ENCODE peak calls at places on chromosome 16, in four cellular contexts. P is hepatocyte, N is neural progenitor cell, A is PC-3. Y is an unnamed sample.

GRCh38 chr16:15879255-15879804 is 9.1 kb downstream of the CEP20 start:
- DNase-seq in P (no peak), N (no peak), A (peak), Y (no peak)

GRCh38 chr16:47858333-47859067 is 297.3 kb downstream of the ABCC12 start:
- DNase-seq in P (no peak), N (no peak), A (no peak), Y (no peak)

GRCh38 chr16:15507299-15507958 is 73.0 kb downstream of the BMERB1 start:
- DNase-seq in P (no peak), N (no peak), A (no peak), Y (no peak)

GRCh38 chr16:49497466-49497865 is 123.9 kb downstream of the C16orf78 start:
- DNase-seq in P (no peak), N (no peak), A (no peak), Y (no peak)

GRCh38 chr16:21611178-21611545 is 11.8 kb downstream of the METTL9 start:
- DNase-seq in P (no peak), N (no peak), A (peak), Y (no peak)

GRCh38 chr16:69818811-69819587 is 56.9 kb downstream of the WWP2 start:
- DNase-seq in P (no peak), N (peak), A (no peak), Y (no peak)

GRCh38 chr16:21247376-21247775 is 13.9 kb downstream of the ANKS4B start:
- DNase-seq in P (no peak), N (no peak), A (no peak), Y (no peak)

GRCh38 chr16:48353565-48354163 is 31.5 kb downstream of the SIAH1 start:
- DNase-seq in P (peak), N (peak), A (peak), Y (peak)

GRCh38 chr16:17301593-17302135 is 169.1 kb downstream of the XYLT1 start:
- DNase-seq in P (no peak), N (no peak), A (no peak), Y (peak)

GRCh38 chr16:10876799-10877341 is at the start of gene CIITA:
- DNase-seq in P (no peak), N (no peak), A (peak), Y (peak)

GRCh38 chr16:1674751-1675664 is 3.1 kb upstream of the JPT2 start:
- DNase-seq in P (no peak), N (no peak), A (peak), Y (no peak)

GRCh38 chr16:80027007-80027965 is 426.7 kb upstream of the MAF start:
- DNase-seq in P (peak), N (no peak), A (peak), Y (no peak)

GRCh38 chr16:3282103-3282746 is 1.1 kb upstream of the ZNF263 start:
- DNase-seq in P (no peak), N (peak), A (peak), Y (no peak)

GRCh38 chr16:77885596-77886295 is 97.4 kb downstream of the VAT1L start:
- DNase-seq in P (no peak), N (no peak), A (no peak), Y (no peak)

GRCh38 chr16:84104231-84104630 is 12.5 kb downstream of the MBTPS1 start:
- DNase-seq in P (no peak), N (no peak), A (no peak), Y (no peak)

GRCh38 chr16:52611817-52612673 is 65.1 kb upstream of the TOX3 start:
- DNase-seq in P (peak), N (no peak), A (peak), Y (no peak)

GRCh38 chr16:49780436-49780835 is 75.5 kb downstream of the ZNF423 start:
- DNase-seq in P (no peak), N (no peak), A (no peak), Y (no peak)

GRCh38 chr16:68752602-68753001 is 15.5 kb downstream of the CDH1 start:
- DNase-seq in P (peak), N (no peak), A (no peak), Y (no peak)

GRCh38 chr16:80743273-80743672 is 61.1 kb downstream of the CDYL2 start:
- DNase-seq in P (no peak), N (no peak), A (no peak), Y (no peak)

GRCh38 chr16:15708096-15708495 is 58.1 kb downstream of the NDE1 start:
- DNase-seq in P (no peak), N (no peak), A (no peak), Y (no peak)

GRCh38 chr16:35173295-35173694 is 1713.9 kb downstream of the TP53TG3F start:
- DNase-seq in P (no peak), N (no peak), A (no peak), Y (no peak)

GRCh38 chr16:2814757-2815298 is 2.2 kb upstream of the PRSS21 start:
- DNase-seq in P (no peak), N (no peak), A (no peak), Y (no peak)

GRCh38 chr16:72857841-72858594 is 189.9 kb downstream of the ZFHX3 start:
- DNase-seq in P (no peak), N (peak), A (no peak), Y (no peak)

GRCh38 chr16:73095885-73096341 is 48.0 kb upstream of the ZFHX3 start:
- DNase-seq in P (peak), N (no peak), A (peak), Y (no peak)

GRCh38 chr16:81321039-81321438 is 6.3 kb downstream of the GAN start:
- DNase-seq in P (no peak), N (no peak), A (no peak), Y (no peak)

GRCh38 chr16:2339521-2340484 is 725 bp downstream of the ABCA3 start:
- DNase-seq in P (peak), N (peak), A (peak), Y (peak)

GRCh38 chr16:80586476-80586875 is 45.7 kb downstream of the DYNLRB2 start:
- DNase-seq in P (no peak), N (no peak), A (no peak), Y (no peak)

GRCh38 chr16:46853713-46854443 is 22.9 kb upstream of the C16orf87 start:
- DNase-seq in P (peak), N (peak), A (peak), Y (peak)

GRCh38 chr16:31268891-31269290 is 9.1 kb downstream of the ITGAM start:
- DNase-seq in P (no peak), N (no peak), A (no peak), Y (no peak)

GRCh38 chr16:17304124-17304813 is 166.5 kb downstream of the XYLT1 start:
- DNase-seq in P (peak), N (no peak), A (peak), Y (no peak)

GRCh38 chr16:1311212-1311737 is 1.8 kb downstream of the UBE2I start:
- DNase-seq in P (no peak), N (peak), A (no peak), Y (no peak)

GRCh38 chr16:20938426-20938825 is 37.9 kb downstream of the LYRM1 start:
- DNase-seq in P (no peak), N (no peak), A (peak), Y (no peak)

GRCh38 chr16:49734330-49734729 is 121.6 kb downstream of the ZNF423 start:
- DNase-seq in P (no peak), N (no peak), A (no peak), Y (no peak)

GRCh38 chr16:50842013-50842505 is 100.2 kb downstream of the CYLD start:
- DNase-seq in P (no peak), N (no peak), A (no peak), Y (no peak)

GRCh38 chr16:67173808-67174705 is 3.7 kb downstream of the NOL3 start:
- DNase-seq in P (peak), N (peak), A (peak), Y (peak)

GRCh38 chr16:24999856-25000447 is 15.2 kb downstream of the ARHGAP17 start:
- DNase-seq in P (peak), N (no peak), A (peak), Y (no peak)

GRCh38 chr16:47143677-47144558 is at the start of gene NETO2:
- DNase-seq in P (peak), N (peak), A (peak), Y (peak)

GRCh38 chr16:80824623-80825364 is 20.4 kb upstream of the CDYL2 start:
- DNase-seq in P (peak), N (peak), A (peak), Y (peak)

GRCh38 chr16:79008869-79009179 is 591.7 kb downstream of the MAF start:
- DNase-seq in P (no peak), N (no peak), A (no peak), Y (no peak)

GRCh38 chr16:23506606-23506994 is 3.7 kb downstream of the GGA2 start:
- DNase-seq in P (no peak), N (no peak), A (no peak), Y (no peak)

GRCh38 chr16:23504076-23504452 is 6.2 kb downstream of the GGA2 start:
- DNase-seq in P (peak), N (no peak), A (peak), Y (no peak)

GRCh38 chr16:23505942-23506605 is 4.2 kb downstream of the GGA2 start:
- DNase-seq in P (no peak), N (peak), A (no peak), Y (no peak)

GRCh38 chr16:23505180-23505665 is 5.1 kb downstream of the GGA2 start:
- DNase-seq in P (no peak), N (peak), A (no peak), Y (no peak)

GRCh38 chr16:23504453-23505179 is 5.7 kb downstream of the GGA2 start:
- DNase-seq in P (peak), N (peak), A (peak), Y (no peak)
- TF ChIP-seq EZH2phosphoT487 in P (no peak), N (no peak), A (no peak), Y (no peak)

DNA sequence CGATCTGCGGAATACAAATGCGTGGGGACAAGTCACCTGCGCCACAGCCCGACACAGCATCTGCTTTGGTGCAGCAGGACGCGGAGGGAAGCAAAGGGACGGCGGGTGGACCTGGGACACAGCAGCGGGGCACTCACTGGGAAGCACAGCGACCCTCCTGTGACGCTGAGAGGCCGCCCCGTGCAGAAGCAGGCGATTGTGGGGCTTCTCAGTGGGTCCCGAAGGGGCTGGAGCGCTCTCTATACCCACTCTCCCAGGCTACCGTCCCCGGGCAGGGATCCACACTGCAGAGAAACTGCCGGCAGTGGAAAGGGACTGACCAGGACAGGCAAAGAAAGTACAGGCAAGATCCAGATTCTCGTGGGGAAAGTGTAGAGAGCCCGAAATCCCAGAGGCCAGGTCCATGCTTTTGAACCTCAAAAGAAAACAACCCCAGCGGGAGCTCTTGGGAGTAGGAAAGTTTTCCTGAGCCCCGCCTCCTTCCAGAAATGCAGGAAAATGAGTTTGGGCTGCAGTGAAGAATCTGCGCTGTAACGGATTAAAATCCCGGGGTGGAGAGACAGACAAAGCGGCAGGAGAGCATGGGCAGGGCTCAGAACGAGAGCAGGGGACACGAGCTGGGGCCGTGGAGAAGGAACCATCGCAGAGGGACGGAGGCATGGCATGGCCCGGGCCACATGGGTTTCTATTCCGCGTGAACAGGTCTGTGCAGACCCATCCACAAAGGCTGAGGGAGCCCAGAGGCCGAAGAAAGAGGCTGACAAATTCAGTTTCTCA is 12.7 kb downstream of the COX4I1 start:
- DNase-seq in P (no peak), N (no peak), A (no peak), Y (no peak)
- H2AFZ ChIP-seq in P (no peak), N (peak), A (no peak), Y (no peak)

GRCh38 chr16:86896976-86897375 is 318.6 kb downstream of the FOXL1 start:
- DNase-seq in P (no peak), N (peak), A (no peak), Y (no peak)
- TF ChIP-seq EZH2 in P (no peak), N (no peak), A (no peak), Y (no peak)

GRCh38 chr16:87831421-87832136 is 37.7 kb downstream of the SLC7A5 start:
- DNase-seq in P (no peak), N (no peak), A (no peak), Y (no peak)
- TF ChIP-seq EZH2phosphoT487 in P (no peak), N (no peak), A (no peak), Y (no peak)

GRCh38 chr16:56871172-56871593 is 6.2 kb downstream of the SLC12A3 start:
- DNase-seq in P (peak), N (no peak), A (peak), Y (peak)
- H2AFZ ChIP-seq in P (no peak), N (no peak), A (no peak), Y (peak)

GRCh38 chr16:58792188-58792587 is 58.1 kb upstream of the GOT2 start:
- DNase-seq in P (no peak), N (no peak), A (no peak), Y (no peak)
- TF ChIP-seq EZH2 in P (no peak), N (no peak), A (no peak), Y (no peak)

Y was measured in MM.1S.